ENCODE peak calls at places on chromosomes 4 and X, in five cellular contexts. J is NCI-H1092 treated with DMSO at 0.1 percent for 48 hours; D is stimulated activated CD8-positive, alpha-beta memory T cell treated with anti-CD3 and anti-CD28 coated beads, Interleukin-15, amount 100 ng/mL, for 4 hours; F is PC-9; K is smooth muscle cell of the brain vasculature. O is an unnamed sample.

GRCh38 chr4:6732441-6733357 is 16.7 kb downstream of the BLOC1S4 start:
- DNase-seq in J (no peak), D (no peak), F (peak), K (peak), O (no peak)

GRCh38 chr4:149409186-149410056 is 406.2 kb downstream of the IQCM start:
- DNase-seq in J (no peak), D (no peak), F (peak), K (peak), O (no peak)

GRCh38 chrX:27917713-27918500 is 63.3 kb downstream of the DCAF8L1 start:
- DNase-seq in J (no peak), D (no peak), F (no peak), K (no peak), O (no peak)

GRCh38 chr4:112167790-112168189 is 22.5 kb downstream of the FAM241A start:
- DNase-seq in J (no peak), D (no peak), F (no peak), K (no peak), O (no peak)

GRCh38 chr4:174369968-174370367 is 86.3 kb downstream of the CEP44 start:
- DNase-seq in J (no peak), D (no peak), F (no peak), K (no peak), O (no peak)

GRCh38 chrX:153781428-153782047 is 697 bp downstream of the SRPK3 start:
- DNase-seq in J (peak), D (no peak), F (no peak), K (no peak), O (no peak)

GRCh38 chrX:44462851-44463250 is 79.8 kb downstream of the FUNDC1 start:
- DNase-seq in J (no peak), D (no peak), F (no peak), K (no peak), O (no peak)

GRCh38 chrX:117325706-117326105 is 790.9 kb downstream of the KLHL13 start:
- DNase-seq in J (no peak), D (no peak), F (no peak), K (no peak), O (no peak)